ENCODE peak calls at places on chromosomes 16 and 17, in seven cellular contexts. E is HCT116, K is SK-N-SH, A is GM12878, G is HepG2, P is H1, R is K562. Q is an unnamed sample. For H3K4me1, the result is how much of the 10 kb centered on the place peaks cover.

GRCh38 chr16:79316004-79316458 is 284.5 kb downstream of the MAF start:
- DNase-seq in E (no peak), K (no peak), A (peak), G (no peak), P (no peak), R (no peak), Q (no peak)

GRCh38 chr16:9847146-9847545 is 335.1 kb downstream of the GRIN2A start:
- DNase-seq in E (no peak), K (no peak), A (no peak), G (no peak), P (no peak), R (no peak), Q (no peak)

GRCh38 chr17:60165223-60165622 is 15.4 kb downstream of the CA4 start:
- DNase-seq in E (no peak), K (no peak), A (no peak), G (no peak), P (no peak), R (peak), Q (no peak)

GRCh38 chr17:64641499-64641898 is 20.6 kb downstream of the SMURF2 start:
- DNase-seq in E (no peak), K (peak), A (no peak), G (no peak), P (no peak), R (peak), Q (no peak)

GRCh38 chr17:4162775-4163498 is 19.9 kb downstream of the CYB5D2 start:
- DNase-seq in E (no peak), K (no peak), A (no peak), G (no peak), P (no peak), R (no peak), Q (no peak)

GRCh38 chr16:30186782-30187555 is 3.6 kb downstream of the CORO1A start:
- DNase-seq in E (no peak), K (peak), A (peak), G (peak), P (peak), R (peak), Q (peak)

GRCh38 chr17:51016099-51016498 is 104.6 kb downstream of the SPAG9 start:
- DNase-seq in E (no peak), K (no peak), A (no peak), G (no peak), P (no peak), R (no peak), Q (no peak)

GRCh38 chr17:15981646-15982580 is 17.6 kb downstream of the ZSWIM7 start:
- DNase-seq in E (no peak), K (no peak), A (no peak), G (no peak), P (no peak), R (peak), Q (no peak)

GRCh38 chr17:4178651-4179050 is 35.7 kb downstream of the CYB5D2 start:
- DNase-seq in E (no peak), K (no peak), A (no peak), G (no peak), P (no peak), R (no peak), Q (no peak)

GRCh38 chr17:55172612-55173011 is 92.1 kb upstream of the HLF start:
- DNase-seq in E (no peak), K (no peak), A (no peak), G (no peak), P (no peak), R (no peak), Q (no peak)

GRCh38 chr16:5070431-5071186 is 1.0 kb upstream of the ALG1 start:
- DNase-seq in E (no peak), K (peak), A (no peak), G (no peak), P (no peak), R (no peak), Q (no peak)

GRCh38 chr16:5066511-5066910 is 755 bp upstream of the C16orf89 start:
- DNase-seq in E (no peak), K (no peak), A (no peak), G (no peak), P (no peak), R (peak), Q (no peak)

GRCh38 chr16:5069854-5070253 is 1.8 kb upstream of the ALG1 start:
- DNase-seq in E (no peak), K (no peak), A (no peak), G (no peak), P (no peak), R (no peak), Q (no peak)

GRCh38 chr16:5071341-5071680 is 332 bp upstream of the ALG1 start:
- DNase-seq in E (no peak), K (no peak), A (no peak), G (no peak), P (no peak), R (no peak), Q (no peak)

DNA sequence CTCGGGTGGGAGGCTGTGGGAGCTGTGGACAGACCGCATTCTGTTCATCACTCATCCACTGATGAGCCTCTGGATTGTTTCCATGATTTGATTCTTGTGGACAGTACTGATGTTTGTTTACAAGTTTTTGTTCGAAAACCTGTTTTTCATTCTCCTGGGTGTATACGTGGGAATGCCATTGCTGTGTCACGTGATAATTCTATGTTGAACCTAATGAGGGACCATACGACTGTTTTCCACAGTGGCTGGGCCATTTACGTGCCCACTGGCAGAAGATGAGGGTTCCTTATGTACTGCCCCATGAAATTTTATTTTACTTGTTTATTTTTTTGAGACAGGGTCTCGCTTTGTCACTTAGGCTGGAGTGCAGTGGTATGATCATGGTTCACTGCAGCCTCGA is 2.6 kb upstream of the ALG1 start:
- DNase-seq in E (no peak), K (no peak), A (no peak), G (no peak), P (no peak), R (no peak), Q (no peak)
- H3K4me1 ChIP-seq in E (under half), K (under half), A (under half), G (under half), P (under half), R (under half), Q (under half)

DNA sequence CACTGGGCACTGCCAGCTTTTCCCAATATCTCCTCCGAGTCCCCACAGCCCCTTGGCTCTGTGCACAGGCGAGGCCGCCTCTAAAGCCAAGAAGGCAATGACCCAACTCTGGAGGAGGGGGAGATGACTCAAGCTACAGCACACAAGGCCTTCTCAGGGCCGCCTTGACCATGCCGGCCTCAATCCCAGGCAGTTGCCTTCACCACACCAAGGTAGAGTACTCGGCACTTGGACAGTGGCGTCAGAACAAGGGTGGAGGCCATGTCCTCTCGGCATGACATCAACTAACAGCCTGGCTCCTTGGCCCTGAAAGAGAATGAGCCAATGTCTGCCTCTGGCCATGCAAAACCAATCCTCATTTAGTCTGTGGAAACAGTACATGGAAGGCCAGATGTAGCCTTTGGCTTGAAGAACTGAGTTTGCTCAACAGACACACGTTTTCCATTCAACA is 139.7 kb downstream of the XYLT1 start:
- DNase-seq in E (no peak), K (no peak), A (no peak), G (no peak), P (no peak), R (no peak), Q (no peak)
- TF ChIP-seq SIN3A in E (no peak), K (no peak), A (no peak), G (no peak), P (no peak), R (no peak), Q (no peak)

GRCh38 chr16:58582971-58583765 is 46.5 kb downstream of the CNOT1 start:
- DNase-seq in E (no peak), K (no peak), A (no peak), G (no peak), P (no peak), R (no peak), Q (no peak)

GRCh38 chr16:58579587-58579986 is 50.0 kb downstream of the CNOT1 start:
- DNase-seq in E (no peak), K (no peak), A (no peak), G (no peak), P (no peak), R (no peak), Q (no peak)

GRCh38 chr16:58574895-58575294 is 54.7 kb downstream of the CNOT1 start:
- DNase-seq in E (no peak), K (no peak), A (no peak), G (no peak), P (no peak), R (no peak), Q (no peak)

GRCh38 chr16:58582133-58582532 is 47.5 kb downstream of the CNOT1 start:
- DNase-seq in E (no peak), K (no peak), A (no peak), G (no peak), P (no peak), R (no peak), Q (no peak)

GRCh38 chr16:58578642-58579041 is 51.0 kb downstream of the CNOT1 start:
- DNase-seq in E (no peak), K (no peak), A (no peak), G (no peak), P (no peak), R (no peak), Q (no peak)
- TF ChIP-seq POLR2AphosphoS5 in E (no peak), K (no peak), A (no peak), G (no peak), P (no peak), R (no peak), Q (no peak)

DNA sequence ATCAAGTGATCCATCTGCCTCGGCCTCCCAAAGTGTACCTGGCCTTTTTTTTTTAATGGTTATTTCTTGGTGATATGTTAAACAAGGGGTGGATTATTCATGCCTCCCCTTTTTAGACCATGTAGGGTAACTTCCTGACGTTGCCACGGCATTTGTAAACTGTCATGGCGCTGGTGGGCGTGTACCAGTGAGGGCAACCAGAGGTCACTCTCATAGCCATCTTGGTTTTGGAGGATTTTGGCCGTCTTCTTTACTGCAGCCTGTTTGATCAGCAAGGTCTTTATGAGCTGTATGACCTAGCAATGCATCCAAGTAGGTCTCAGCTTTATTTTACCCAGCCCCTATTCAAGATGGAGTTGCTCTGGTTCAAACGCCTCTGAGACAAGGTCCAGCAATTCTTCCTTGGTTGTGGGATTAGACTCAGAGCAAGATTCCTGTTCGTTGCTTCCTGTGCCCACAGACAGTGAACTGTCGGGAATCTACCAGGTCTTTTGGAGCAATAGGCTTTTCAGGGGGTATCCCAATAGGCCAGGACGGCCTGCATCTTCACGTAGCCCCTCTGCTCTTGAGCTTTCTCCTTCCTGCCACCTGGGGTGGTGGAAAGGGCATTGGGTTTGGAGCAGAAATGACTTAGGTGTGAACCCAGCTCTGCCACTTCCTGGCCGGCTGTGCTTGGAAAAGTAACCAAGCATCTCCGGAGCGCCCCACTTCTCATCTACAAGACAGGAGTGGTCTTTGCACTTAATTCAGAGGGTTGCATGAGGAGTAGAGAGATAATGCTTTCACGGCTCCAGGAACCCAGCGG is 52.9 kb upstream of the SEC14L1 start:
- DNase-seq in E (no peak), K (no peak), A (no peak), G (no peak), P (no peak), R (no peak), Q (no peak)
- H3K4me1 ChIP-seq in E (under half), K (under half), A (under half), G (half or more), P (under half), R (under half), Q (under half)

DNA sequence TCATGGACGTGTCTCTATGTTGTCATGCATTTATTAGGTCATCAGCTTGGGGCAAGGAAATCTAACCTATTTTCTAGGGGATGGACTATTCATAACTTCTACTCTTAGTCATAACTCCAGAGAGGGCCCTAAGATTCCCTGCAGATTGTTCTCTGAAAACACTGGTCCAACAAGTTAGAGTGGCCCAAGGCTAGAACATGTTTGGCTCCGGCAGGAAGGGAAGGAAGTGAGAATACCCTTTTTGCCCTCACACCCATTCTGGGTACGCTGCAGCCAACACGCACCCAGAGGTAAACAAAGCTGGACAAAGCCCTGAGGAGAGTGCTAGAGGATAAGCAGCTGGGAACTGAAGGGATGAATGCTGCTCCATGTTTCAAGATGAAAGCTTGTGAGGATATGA is 9.9 kb downstream of the C16orf86 start:
- DNase-seq in E (no peak), K (no peak), A (no peak), G (no peak), P (no peak), R (no peak), Q (no peak)
- TF ChIP-seq SIN3A in E (no peak), K (no peak), A (no peak), G (no peak), P (no peak), R (no peak), Q (no peak)

DNA sequence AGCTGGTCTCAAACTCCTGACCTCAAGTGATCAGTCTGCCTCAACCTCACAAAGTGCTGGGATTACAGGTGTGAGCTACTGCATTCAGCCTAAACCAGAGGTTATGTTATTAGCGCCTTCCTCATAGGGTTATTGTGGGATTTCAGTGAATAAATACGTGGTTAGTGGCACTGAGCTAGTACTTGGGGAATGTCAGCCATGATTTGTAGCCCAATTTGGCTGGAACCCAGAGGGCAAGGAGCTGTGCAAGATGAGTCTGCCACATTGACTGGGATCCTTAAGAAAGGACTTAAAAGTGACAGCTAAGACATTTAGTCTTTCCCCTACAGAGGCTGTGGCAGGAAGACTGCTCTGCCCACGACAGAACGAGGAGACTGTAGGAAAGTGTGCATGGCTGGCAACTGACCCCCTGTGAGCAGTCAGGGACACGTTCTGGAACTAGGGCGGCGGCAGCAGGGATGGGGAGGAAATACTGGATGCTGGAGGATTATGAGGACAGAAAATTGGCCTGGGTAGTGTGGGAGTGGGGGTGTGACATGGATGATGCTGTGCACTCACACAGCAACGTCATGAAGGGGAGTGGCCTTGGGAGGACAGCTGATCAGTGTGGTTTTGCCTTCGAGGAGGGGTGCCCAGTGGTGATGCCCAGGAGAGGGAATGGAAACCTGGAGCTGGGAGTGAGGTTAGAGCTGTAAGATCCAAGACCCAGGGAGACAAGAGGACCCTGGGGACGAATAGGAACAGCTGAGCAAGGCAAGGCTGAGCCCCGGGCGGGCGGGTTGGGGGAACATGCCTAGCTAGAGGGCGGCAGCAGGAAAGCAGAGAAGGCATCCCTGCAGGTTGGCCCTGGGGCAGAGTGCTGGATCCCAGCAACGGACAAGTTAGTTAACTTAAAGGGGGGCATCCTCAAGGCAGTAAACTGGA is 14.5 kb downstream of the ATP5PD start:
- DNase-seq in E (peak), K (peak), A (no peak), G (peak), P (peak), R (peak), Q (peak)
- TF ChIP-seq POLR2AphosphoS5 in E (no peak), K (peak), A (no peak), G (no peak), P (no peak), R (no peak), Q (no peak)

GRCh38 chr17:8789743-8790142 is 9.4 kb downstream of the MFSD6L start:
- DNase-seq in E (no peak), K (no peak), A (no peak), G (no peak), P (no peak), R (no peak), Q (no peak)
- H3K4me1 ChIP-seq in E (under half), K (under half), A (under half), G (under half), P (under half), R (under half), Q (under half)

GRCh38 chr17:12107905-12108304 is 87.2 kb downstream of the MAP2K4 start:
- DNase-seq in E (no peak), K (no peak), A (no peak), G (no peak), P (no peak), R (no peak), Q (no peak)
- TF ChIP-seq SIN3A in E (no peak), K (no peak), A (no peak), G (no peak), P (no peak), R (no peak), Q (no peak)

GRCh38 chr17:78411241-78411855 is 32.9 kb downstream of the PGS1 start:
- DNase-seq in E (no peak), K (no peak), A (no peak), G (no peak), P (no peak), R (peak), Q (no peak)

GRCh38 chr17:78408476-78409020 is 30.1 kb downstream of the PGS1 start:
- DNase-seq in E (no peak), K (no peak), A (no peak), G (no peak), P (no peak), R (no peak), Q (no peak)

GRCh38 chr17:78407387-78407990 is 29.0 kb downstream of the PGS1 start:
- DNase-seq in E (no peak), K (no peak), A (no peak), G (no peak), P (no peak), R (no peak), Q (no peak)

GRCh38 chr17:78406396-78406795 is 27.9 kb downstream of the PGS1 start:
- DNase-seq in E (no peak), K (no peak), A (no peak), G (no peak), P (no peak), R (no peak), Q (no peak)

GRCh38 chr17:78409191-78409621 is 30.8 kb downstream of the PGS1 start:
- DNase-seq in E (no peak), K (no peak), A (no peak), G (no peak), P (no peak), R (no peak), Q (no peak)
- TF ChIP-seq POLR2AphosphoS5 in E (no peak), K (no peak), A (no peak), G (no peak), P (no peak), R (no peak), Q (no peak)